ENCODE peak calls at places on chromosomes 3 and 15, in six cellular contexts. One of them, this sample, is unnamed.

GRCh38 chr15:39321977-39322376 is 258.9 kb upstream of the THBS1 start:
- DNase-seq in adipocyte: peak; percentile 62
- DNase-seq in NCI-H1436: no peak
- DNase-seq in NCI-H524: no peak
- DNase-seq in colonic mucosa: no peak
- DNase-seq in memory B cell: no peak
- DNase-seq in this sample: no peak

GRCh38 chr15:29883126-29883525 is 60.9 kb upstream of the TJP1 start:
- DNase-seq in adipocyte: peak; percentile 75
- DNase-seq in colonic mucosa: no peak
- DNase-seq in NCI-H524: peak; percentile 6
- DNase-seq in memory B cell: no peak
- DNase-seq in NCI-H1436: no peak
- DNase-seq in this sample: no peak

GRCh38 chr3:141940204-141940776 is 63.8 kb downstream of the ATP1B3 start:
- DNase-seq in memory B cell: no peak
- DNase-seq in NCI-H524: peak; percentile 93
- DNase-seq in NCI-H1436: peak; percentile 72
- DNase-seq in colonic mucosa: peak; percentile 73
- DNase-seq in adipocyte: peak; percentile 65
- DNase-seq in this sample: peak; percentile 92

GRCh38 chr3:72010044-72010443 is 225.1 kb upstream of the PROK2 start:
- DNase-seq in NCI-H524: no peak
- DNase-seq in adipocyte: peak; percentile 43
- DNase-seq in colonic mucosa: no peak
- DNase-seq in memory B cell: no peak
- DNase-seq in NCI-H1436: no peak
- DNase-seq in this sample: no peak

GRCh38 chr3:45756055-45756454 is 40.3 kb downstream of the SLC6A20 start:
- DNase-seq in memory B cell: no peak
- DNase-seq in adipocyte: no peak
- DNase-seq in NCI-H524: no peak
- DNase-seq in colonic mucosa: no peak
- DNase-seq in NCI-H1436: no peak
- DNase-seq in this sample: no peak

GRCh38 chr3:187011915-187012314 is 81.6 kb downstream of the ST6GAL1 start:
- DNase-seq in memory B cell: no peak
- DNase-seq in adipocyte: no peak
- DNase-seq in colonic mucosa: no peak
- DNase-seq in NCI-H524: no peak
- DNase-seq in NCI-H1436: no peak
- DNase-seq in this sample: no peak

GRCh38 chr15:81047948-81048347 is 47.2 kb downstream of the TLNRD1 start:
- DNase-seq in colonic mucosa: no peak
- DNase-seq in NCI-H524: no peak
- DNase-seq in NCI-H1436: no peak
- DNase-seq in adipocyte: no peak
- DNase-seq in memory B cell: no peak
- DNase-seq in this sample: no peak

GRCh38 chr3:124395584-124396340 is 334.5 kb upstream of the UMPS start:
- DNase-seq in NCI-H1436: peak; percentile 32
- DNase-seq in adipocyte: peak; percentile 20
- DNase-seq in colonic mucosa: no peak
- DNase-seq in NCI-H524: peak; percentile 55
- DNase-seq in memory B cell: no peak
- DNase-seq in this sample: peak; percentile 7

GRCh38 chr3:188400494-188401243 is 246.7 kb downstream of the LPP start:
- DNase-seq in colonic mucosa: no peak
- DNase-seq in adipocyte: no peak
- DNase-seq in NCI-H1436: no peak
- DNase-seq in memory B cell: peak; percentile 51
- DNase-seq in NCI-H524: no peak
- DNase-seq in this sample: no peak

This sample was measured in DMS 273 treated with DMSO at 0.1 percent for 48 hours.